ENCODE peak calls at places on chromosomes 6 and 20, in seven cellular contexts. F, E, Y, I, U, X and S are unnamed samples.

GRCh38 chr6:150269857-150270223 is 99.0 kb upstream of the IYD start:
- DNase-seq in F (no peak), E (no peak), Y (peak; percentile 93), I (no peak), U (no peak), X (peak; percentile 36), S (no peak)

GRCh38 chr6:20657274-20657800 is 123.1 kb downstream of the CDKAL1 start:
- DNase-seq in F (no peak), E (no peak), Y (no peak), I (no peak), U (no peak), X (no peak), S (no peak)

GRCh38 chr20:32535953-32536823 is 48.9 kb downstream of the NOL4L start:
- DNase-seq in F (peak; percentile 48), E (peak; percentile 71), Y (no peak), I (no peak), U (peak; percentile 48), X (peak; percentile 6), S (peak; percentile 75)

GRCh38 chr6:30743099-30744053 is 889 bp upstream of the FLOT1 start:
- DNase-seq in F (no peak), E (no peak), Y (no peak), I (no peak), U (peak; percentile 47), X (peak; percentile 33), S (peak; percentile 50)

GRCh38 chr6:121436966-121437756 is 1.7 kb downstream of the GJA1 start:
- DNase-seq in F (peak; percentile 46), E (peak; percentile 64), Y (peak; percentile 49), I (no peak), U (peak; percentile 50), X (peak; percentile 40), S (no peak)

GRCh38 chr6:34834789-34835518 is 43.1 kb downstream of the BLTP3A start:
- DNase-seq in F (no peak), E (no peak), Y (peak; percentile 11), I (no peak), U (no peak), X (peak; percentile 72), S (no peak)

GRCh38 chr6:8749449-8749848 is 314.1 kb upstream of the SLC35B3 start:
- DNase-seq in F (no peak), E (no peak), Y (no peak), I (no peak), U (no peak), X (no peak), S (no peak)

GRCh38 chr6:33481192-33481591 is 26.8 kb downstream of the ZBTB9 start:
- DNase-seq in F (no peak), E (no peak), Y (no peak), I (no peak), U (no peak), X (no peak), S (no peak)

GRCh38 chr6:44001318-44001868 is 125.9 kb downstream of the MRPL14 start:
- DNase-seq in F (no peak), E (peak; percentile 34), Y (no peak), I (no peak), U (no peak), X (no peak), S (peak; percentile 39)

GRCh38 chr20:59747671-59748515 is 143.6 kb downstream of the PHACTR3 start:
- DNase-seq in F (no peak), E (no peak), Y (no peak), I (no peak), U (no peak), X (no peak), S (no peak)

GRCh38 chr20:59750209-59750840 is 146.0 kb downstream of the PHACTR3 start:
- DNase-seq in F (no peak), E (no peak), Y (no peak), I (no peak), U (no peak), X (no peak), S (no peak)

GRCh38 chr20:59748555-59749292 is 144.4 kb downstream of the PHACTR3 start:
- DNase-seq in F (no peak), E (no peak), Y (peak; percentile 44), I (no peak), U (no peak), X (peak; percentile 19), S (no peak)

GRCh38 chr20:59751075-59751711 is 146.9 kb downstream of the PHACTR3 start:
- DNase-seq in F (peak; percentile 68), E (no peak), Y (no peak), I (peak; percentile 90), U (peak; percentile 78), X (peak; percentile 24), S (no peak)

DNA sequence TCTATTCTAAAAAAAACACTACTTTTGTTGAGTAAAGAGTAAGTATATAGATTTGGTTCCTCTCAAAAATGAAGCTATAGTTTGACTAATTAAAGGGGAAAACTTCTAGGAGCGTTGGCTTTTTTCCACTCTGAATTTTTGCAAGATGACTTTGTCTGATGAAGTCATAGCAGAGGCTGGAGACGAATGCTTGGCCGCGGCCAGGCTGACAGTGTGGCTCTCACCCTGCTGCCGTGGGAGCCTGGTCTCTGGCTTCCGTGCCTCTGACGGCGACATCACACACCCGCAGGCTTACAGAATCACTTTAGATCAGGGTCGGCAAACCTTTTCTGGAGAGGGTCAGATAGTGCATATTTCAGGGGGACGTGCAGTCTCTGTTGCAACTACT is 144.9 kb downstream of the PHACTR3 start:
- DNase-seq in F (no peak), E (no peak), Y (peak; percentile 39), I (no peak), U (peak; percentile 36), X (peak; percentile 53), S (no peak)
- H3K27ac ChIP-seq in F (peak overlapping the region; percentile 31), E (no peak overlapping the region), Y (no peak overlapping the region), I (peak overlapping the region; percentile 38), U (no peak overlapping the region), X (no peak overlapping the region), S (no peak overlapping the region)

GRCh38 chr20:44207066-44207723 is 3.4 kb downstream of the OSER1 start:
- DNase-seq in F (no peak), E (no peak), Y (no peak), I (no peak), U (no peak), X (peak; percentile 35), S (no peak)
- H3K27ac ChIP-seq in F (peak overlapping the region; percentile 96), E (no peak overlapping the region), Y (no peak overlapping the region), I (no peak overlapping the region), U (peak overlapping the region; percentile 97), X (peak overlapping the region; percentile 50), S (no peak overlapping the region)

DNA sequence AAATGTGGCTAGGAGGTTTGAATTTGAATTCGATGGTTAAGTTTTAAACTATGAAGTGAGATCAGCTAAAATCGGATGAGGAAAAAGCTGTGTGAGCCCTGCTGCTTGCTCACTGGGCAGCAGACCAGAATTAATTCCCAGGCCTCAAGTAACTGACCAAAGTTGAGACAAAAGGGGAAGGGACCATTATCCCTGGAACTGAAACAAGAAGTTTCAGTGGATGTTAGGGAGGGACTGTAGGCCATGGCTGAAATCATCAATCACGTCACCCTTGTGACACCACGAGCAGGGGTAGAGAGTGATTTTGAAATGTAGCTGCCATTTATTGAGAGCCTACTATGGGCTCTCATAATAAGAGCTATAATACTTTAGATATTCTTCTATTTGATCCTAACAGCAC is 7.0 kb upstream of the PRSS35 start:
- DNase-seq in F (no peak), E (no peak), Y (no peak), I (no peak), U (no peak), X (no peak), S (no peak)
- H3K27ac ChIP-seq in F (peak overlapping the region; percentile 25), E (no peak overlapping the region), Y (no peak overlapping the region), I (no peak overlapping the region), U (no peak overlapping the region), X (no peak overlapping the region), S (no peak overlapping the region)

GRCh38 chr20:62900692-62901584 is 25.4 kb downstream of the DIDO1 start:
- DNase-seq in F (no peak), E (no peak), Y (no peak), I (no peak), U (no peak), X (no peak), S (no peak)
- H3K27ac ChIP-seq in F (no peak overlapping the region), E (peak overlapping the region; percentile 77), Y (no peak overlapping the region), I (peak overlapping the region; percentile 1), U (no peak overlapping the region), X (no peak overlapping the region), S (no peak overlapping the region)

GRCh38 chr6:1497593-1498105 is 108.3 kb downstream of the FOXF2 start:
- DNase-seq in F (peak; percentile 32), E (no peak), Y (no peak), I (peak; percentile 52), U (peak; percentile 54), X (no peak), S (no peak)
- H3K27ac ChIP-seq in F (no peak overlapping the region), E (no peak overlapping the region), Y (no peak overlapping the region), I (no peak overlapping the region), U (no peak overlapping the region), X (no peak overlapping the region), S (no peak overlapping the region)